ENCODE peak calls at places on chromosomes 13 and 19, in nine cellular contexts. M, Q, V, Y, C, H, R, N and Z are unnamed samples. For H3K4me1, the result is how much of the 10 kb centered on the place peaks cover.

GRCh38 chr19:18924684-18925213 is 5.2 kb downstream of the DDX49 start:
- DNase-seq in V (no peak), R (no peak), H (no peak), C (no peak), Q (no peak), N (no peak), M (no peak), Y (no peak), Z (no peak)

GRCh38 chr13:63184693-63185092 is 1769.0 kb upstream of the PCDH20 start:
- DNase-seq in V (no peak), N (no peak), M (no peak), Y (no peak), Q (peak), H (no peak), C (no peak), R (no peak), Z (no peak)

GRCh38 chr19:19591133-19591825 is 27.2 kb downstream of the PBX4 start:
- DNase-seq in Y (peak), Q (peak), C (peak), M (no peak), R (peak), H (peak), N (no peak), V (no peak), Z (peak)

GRCh38 chr19:14404322-14404721 is 14.8 kb downstream of the DDX39A start:
- DNase-seq in V (no peak), Y (no peak), C (no peak), N (no peak), M (no peak), R (no peak), H (no peak), Q (no peak), Z (peak)

GRCh38 chr13:94176576-94176975 is 302.9 kb downstream of the DCT start:
- DNase-seq in C (no peak), M (no peak), Q (no peak), R (no peak), Y (no peak), N (no peak), V (no peak), H (no peak), Z (no peak)

GRCh38 chr19:16496613-16496983 is 404 bp downstream of the C19orf44 start:
- DNase-seq in C (no peak), M (no peak), Y (peak), H (no peak), V (no peak), N (peak), Q (peak), R (no peak), Z (no peak)

GRCh38 chr19:58203814-58204475 is 21.1 kb downstream of the ZNF274 start:
- DNase-seq in Y (no peak), Q (peak), M (no peak), H (no peak), N (no peak), C (no peak), R (no peak), V (no peak), Z (no peak)

GRCh38 chr19:15114153-15114540 is 6.9 kb downstream of the SYDE1 start:
- DNase-seq in R (no peak), N (no peak), V (no peak), M (no peak), Q (peak), H (no peak), C (no peak), Y (peak), Z (no peak)

GRCh38 chr19:52963229-52963760 is 614 bp upstream of the ZNF816 start:
- DNase-seq in M (peak), V (no peak), N (no peak), H (no peak), Y (no peak), C (peak), Q (no peak), R (no peak), Z (no peak)

GRCh38 chr13:113591750-113592149 is 7.2 kb downstream of the TFDP1 start:
- DNase-seq in C (no peak), N (no peak), V (no peak), M (no peak), Q (no peak), H (no peak), R (no peak), Y (peak), Z (no peak)

GRCh38 chr13:38804536-38804935 is 117.7 kb downstream of the FREM2 start:
- DNase-seq in Q (peak), H (no peak), N (no peak), R (no peak), V (no peak), C (no peak), Y (no peak), M (no peak), Z (no peak)

GRCh38 chr13:49495783-49496762 is at the start of gene PHF11:
- DNase-seq in N (peak), M (peak), C (peak), H (peak), V (peak), Q (peak), Y (peak), R (peak), Z (peak)

GRCh38 chr19:10871711-10872550 is 578 bp downstream of the CARM1 start:
- DNase-seq in M (peak), C (peak), H (peak), R (no peak), Y (peak), Q (peak), N (no peak), V (peak), Z (no peak)

GRCh38 chr13:26011996-26012688 is 39.7 kb downstream of the SHISA2 start:
- DNase-seq in M (peak), C (peak), H (peak), N (no peak), Q (peak), Y (no peak), V (peak), R (peak), Z (peak)

GRCh38 chr13:38566526-38566925 is 120.4 kb upstream of the FREM2 start:
- DNase-seq in N (no peak), Y (no peak), M (no peak), V (no peak), R (no peak), H (no peak), C (no peak), Q (peak), Z (no peak)

GRCh38 chr13:41352935-41353801 is 42.1 kb downstream of the NAA16 start:
- DNase-seq in C (no peak), H (peak), R (peak), Q (peak), Y (no peak), V (peak), N (no peak), M (no peak), Z (peak)

GRCh38 chr19:52690395-52691214 is 44.2 kb downstream of the ZNF611 start:
- DNase-seq in R (peak), M (peak), N (peak), V (peak), C (peak), Q (peak), Y (peak), H (peak), Z (peak)

GRCh38 chr19:3610745-3611717 is 4.4 kb upstream of the TBXA2R start:
- DNase-seq in Q (no peak), H (no peak), V (no peak), M (peak), R (no peak), C (no peak), N (no peak), Y (no peak), Z (no peak)
- H3K4me1 ChIP-seq in Q (under half), H (under half), V (under half), M (under half), R (under half), C (under half), N (under half), Y (under half), Z (under half)

DNA sequence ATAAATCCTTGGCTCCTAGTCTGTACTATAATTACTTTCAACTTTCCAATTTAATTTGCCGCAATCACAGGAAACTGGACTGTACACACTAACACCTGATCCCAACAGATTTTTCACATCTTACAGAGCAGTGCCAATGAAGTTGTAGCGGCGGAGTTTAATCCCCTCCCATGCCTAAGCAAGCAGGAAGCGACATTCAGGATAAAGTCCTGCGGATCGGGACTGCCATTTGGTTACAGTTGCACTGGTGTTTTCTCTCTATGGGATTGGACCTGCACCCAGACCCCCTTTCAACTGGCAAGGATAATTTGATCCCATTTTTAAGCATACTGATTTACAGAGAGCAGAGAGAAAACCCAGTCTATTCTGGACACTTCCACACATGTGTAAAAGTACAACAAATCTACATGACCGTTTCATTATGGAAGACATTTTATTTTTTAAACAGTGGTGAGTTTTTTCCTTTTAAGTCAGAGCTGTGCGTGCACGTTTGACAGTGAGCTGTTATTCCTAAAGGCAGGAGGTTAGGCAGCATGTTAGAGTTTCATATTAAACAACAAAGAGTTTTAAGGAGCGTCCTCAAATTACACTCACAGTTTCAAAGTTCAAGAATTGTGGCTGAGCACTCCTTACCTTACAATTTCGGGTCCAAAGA is 141.8 kb upstream of the RFC3 start:
- DNase-seq in M (no peak), Q (peak), Y (no peak), H (no peak), C (no peak), V (no peak), N (no peak), R (no peak), Z (no peak)
- H3K4me3 ChIP-seq in M (peak), Q (no peak), Y (peak), H (no peak), C (peak), V (no peak), N (peak), R (no peak), Z (no peak)

GRCh38 chr13:81048026-81048461 is 707.1 kb upstream of the SPRY2 start:
- DNase-seq in C (no peak), M (no peak), V (no peak), R (no peak), Y (no peak), H (no peak), N (no peak), Q (no peak), Z (no peak)
- H3K27ac ChIP-seq in C (no peak), M (no peak), V (no peak), R (no peak), Y (no peak), H (no peak), N (no peak), Q (no peak), Z (no peak)

GRCh38 chr13:87570669-87571068 is 100.5 kb upstream of the SLITRK5 start:
- DNase-seq in Q (no peak), R (no peak), V (no peak), N (no peak), H (no peak), Y (no peak), C (no peak), M (no peak), Z (no peak)
- H3K4me1 ChIP-seq in Q (under half), R (under half), V (under half), N (under half), H (under half), Y (under half), C (under half), M (under half), Z (under half)

DNA sequence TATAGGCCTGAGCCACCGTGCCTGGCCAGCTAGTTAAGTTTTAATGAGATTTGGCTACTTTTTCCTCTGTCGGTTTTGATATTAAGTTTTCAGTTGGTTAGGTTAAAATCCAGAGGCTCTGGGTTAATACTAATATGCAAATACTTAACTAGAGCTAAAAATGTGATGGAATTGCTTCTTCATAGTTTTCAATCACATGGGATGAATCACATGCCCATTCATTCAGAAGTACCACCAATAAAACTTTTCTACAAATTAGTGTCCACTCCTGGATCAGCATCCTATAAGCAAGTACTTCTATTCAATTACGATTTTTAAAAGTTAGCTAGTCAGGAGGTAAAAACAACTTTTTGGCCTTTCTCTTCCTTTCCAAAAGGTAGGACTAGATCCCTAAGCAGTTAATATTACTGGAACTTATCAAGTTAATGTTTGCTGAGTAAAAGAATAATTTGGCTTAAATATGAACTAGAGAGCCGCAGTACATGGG is 4.3 kb downstream of the SLC25A30 start:
- DNase-seq in Q (no peak), M (no peak), R (no peak), V (no peak), Y (no peak), C (no peak), H (no peak), N (no peak), Z (no peak)
- H3K4me3 ChIP-seq in Q (no peak), M (no peak), R (no peak), V (no peak), Y (peak), C (peak), H (no peak), N (peak), Z (no peak)

DNA sequence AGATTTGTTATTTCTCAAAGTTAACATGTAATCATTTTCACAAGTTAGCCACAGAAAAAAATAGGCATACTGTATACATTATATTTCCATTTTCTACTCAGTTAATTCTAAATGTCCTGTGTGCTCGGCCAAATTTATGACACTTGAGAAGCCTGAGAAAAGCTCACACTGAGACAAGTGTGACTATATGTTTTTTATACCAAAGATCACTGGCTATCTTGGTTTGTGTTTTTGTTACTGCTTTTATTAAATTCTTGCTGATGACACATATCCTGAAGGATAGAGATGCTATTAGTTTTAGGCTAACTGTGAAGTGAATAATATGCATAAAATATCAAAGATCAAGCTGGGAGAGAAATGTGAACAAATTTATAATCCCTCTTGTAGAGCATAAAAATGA is 49.3 kb upstream of the IL17D start:
- DNase-seq in V (no peak), H (no peak), C (no peak), Q (peak), Y (no peak), R (no peak), M (no peak), N (no peak), Z (no peak)
- H3K27ac ChIP-seq in V (no peak), H (no peak), C (no peak), Q (no peak), Y (no peak), R (no peak), M (no peak), N (no peak), Z (no peak)

DNA sequence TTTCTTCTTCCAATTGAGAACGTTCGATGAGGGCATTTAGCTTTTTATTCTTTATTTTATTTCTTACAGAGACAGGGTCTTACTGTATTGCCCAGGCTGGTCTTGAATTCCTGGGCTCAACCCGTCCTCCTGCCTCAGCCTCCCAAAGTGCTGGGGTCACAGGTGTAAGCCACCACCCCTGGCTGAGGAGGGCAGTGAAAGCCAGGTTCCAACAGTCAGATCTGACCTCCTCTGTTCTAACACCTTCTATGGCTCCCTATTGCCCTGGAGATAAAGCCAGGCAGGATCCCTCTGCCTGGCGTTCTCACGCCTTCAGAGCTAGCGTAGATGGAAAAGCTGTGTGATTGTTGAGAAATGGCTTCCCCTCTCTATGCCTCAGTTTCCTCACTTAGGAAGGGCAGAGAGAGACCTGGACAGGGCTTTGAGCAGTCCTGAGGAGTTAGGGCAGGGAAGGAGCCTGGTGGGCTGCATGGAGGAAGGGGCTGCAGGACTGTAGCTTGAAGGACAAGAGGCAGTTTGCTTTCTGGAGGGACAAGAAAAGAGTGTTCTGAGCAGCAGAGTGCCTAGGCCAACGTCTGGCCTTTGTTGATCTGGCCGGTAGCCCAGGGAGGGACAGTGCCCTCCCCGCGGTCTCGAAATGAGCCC is 5.5 kb downstream of the ARHGAP45 start:
- DNase-seq in C (no peak), V (no peak), M (no peak), R (no peak), H (no peak), N (no peak), Y (no peak), Q (no peak), Z (no peak)
- H3K4me1 ChIP-seq in C (under half), V (half or more), M (half or more), R (half or more), H (half or more), N (under half), Y (under half), Q (under half), Z (half or more)

GRCh38 chr19:7159105-7159933 is 89.8 kb downstream of the ZNF557 start:
- DNase-seq in C (peak), H (no peak), N (peak), Q (peak), Y (peak), M (peak), R (no peak), V (no peak), Z (no peak)
- H3K4me3 ChIP-seq in C (no peak), H (no peak), N (peak), Q (no peak), Y (no peak), M (no peak), R (no peak), V (no peak), Z (no peak)

GRCh38 chr13:106710267-106710666 is 142.3 kb upstream of the ARGLU1 start:
- DNase-seq in M (no peak), H (no peak), N (no peak), V (no peak), Q (peak), R (no peak), C (no peak), Y (no peak), Z (no peak)
- H3K27ac ChIP-seq in M (peak), H (no peak), N (no peak), V (no peak), Q (no peak), R (no peak), C (peak), Y (no peak), Z (no peak)